ENCODE peak calls at places on chromosomes 11 and 22, in four cellular contexts. One of them, this sample, is unnamed.

GRCh38 chr22:25403752-25404471 is 160.6 kb upstream of the GRK3 start:
- DNase-seq in activated T-helper 9 cell treated with anti-CD3 and anti-CD28 coated beads, Interleukin-2, amount 50 U/mL, for 16 hours: no peak
- DNase-seq in epithelial cell of esophagus: peak; percentile 26
- DNase-seq in iPS-NIHi11: peak; percentile 42
- DNase-seq in this sample: no peak

GRCh38 chr11:97111559-97111958 is 721.7 kb downstream of the JRKL start:
- DNase-seq in epithelial cell of esophagus: no peak
- DNase-seq in activated T-helper 9 cell treated with anti-CD3 and anti-CD28 coated beads, Interleukin-2, amount 50 U/mL, for 16 hours: no peak
- DNase-seq in iPS-NIHi11: no peak
- DNase-seq in this sample: no peak

GRCh38 chr22:43094085-43094484 is 4.9 kb upstream of the TTLL1 start:
- DNase-seq in activated T-helper 9 cell treated with anti-CD3 and anti-CD28 coated beads, Interleukin-2, amount 50 U/mL, for 16 hours: no peak
- DNase-seq in iPS-NIHi11: no peak
- DNase-seq in epithelial cell of esophagus: peak; percentile 93
- DNase-seq in this sample: no peak

GRCh38 chr22:30438559-30438958 is 13.0 kb downstream of the MTFP1 start:
- DNase-seq in epithelial cell of esophagus: peak; percentile 26
- DNase-seq in iPS-NIHi11: no peak
- DNase-seq in activated T-helper 9 cell treated with anti-CD3 and anti-CD28 coated beads, Interleukin-2, amount 50 U/mL, for 16 hours: no peak
- DNase-seq in this sample: no peak

GRCh38 chr11:125379565-125380343 is 116.3 kb downstream of the FEZ1 start:
- DNase-seq in iPS-NIHi11: no peak
- DNase-seq in epithelial cell of esophagus: no peak
- DNase-seq in activated T-helper 9 cell treated with anti-CD3 and anti-CD28 coated beads, Interleukin-2, amount 50 U/mL, for 16 hours: no peak
- DNase-seq in this sample: no peak

GRCh38 chr11:34243620-34244493 is 114.0 kb downstream of the ABTB2 start:
- DNase-seq in activated T-helper 9 cell treated with anti-CD3 and anti-CD28 coated beads, Interleukin-2, amount 50 U/mL, for 16 hours: peak; percentile 19
- DNase-seq in iPS-NIHi11: no peak
- DNase-seq in epithelial cell of esophagus: peak; percentile 93
- DNase-seq in this sample: no peak

GRCh38 chr11:79100093-79100704 is 340.6 kb downstream of the TENM4 start:
- DNase-seq in epithelial cell of esophagus: peak; percentile 69
- DNase-seq in iPS-NIHi11: peak; percentile 78
- DNase-seq in activated T-helper 9 cell treated with anti-CD3 and anti-CD28 coated beads, Interleukin-2, amount 50 U/mL, for 16 hours: no peak
- DNase-seq in this sample: peak; percentile 2

GRCh38 chr11:76793834-76794291 is 10.7 kb downstream of the TSKU start:
- DNase-seq in epithelial cell of esophagus: no peak
- DNase-seq in activated T-helper 9 cell treated with anti-CD3 and anti-CD28 coated beads, Interleukin-2, amount 50 U/mL, for 16 hours: no peak
- DNase-seq in iPS-NIHi11: peak; percentile 57
- DNase-seq in this sample: no peak

GRCh38 chr11:47783087-47783610 is 16.0 kb upstream of the FNBP4 start:
- DNase-seq in epithelial cell of esophagus: no peak
- DNase-seq in activated T-helper 9 cell treated with anti-CD3 and anti-CD28 coated beads, Interleukin-2, amount 50 U/mL, for 16 hours: no peak
- DNase-seq in iPS-NIHi11: no peak
- DNase-seq in this sample: no peak

GRCh38 chr11:2414616-2415015 is 14.1 kb downstream of the TSSC4 start:
- DNase-seq in activated T-helper 9 cell treated with anti-CD3 and anti-CD28 coated beads, Interleukin-2, amount 50 U/mL, for 16 hours: no peak
- DNase-seq in iPS-NIHi11: no peak
- DNase-seq in epithelial cell of esophagus: no peak
- DNase-seq in this sample: no peak

GRCh38 chr11:43269229-43269928 is 42.4 kb upstream of the API5 start:
- DNase-seq in activated T-helper 9 cell treated with anti-CD3 and anti-CD28 coated beads, Interleukin-2, amount 50 U/mL, for 16 hours: no peak
- DNase-seq in iPS-NIHi11: peak; percentile 67
- DNase-seq in epithelial cell of esophagus: no peak
- DNase-seq in this sample: no peak

GRCh38 chr11:97015327-97015726 is 625.5 kb downstream of the JRKL start:
- DNase-seq in iPS-NIHi11: no peak
- DNase-seq in activated T-helper 9 cell treated with anti-CD3 and anti-CD28 coated beads, Interleukin-2, amount 50 U/mL, for 16 hours: no peak
- DNase-seq in epithelial cell of esophagus: peak; percentile 23
- DNase-seq in this sample: no peak

GRCh38 chr11:46252373-46252914 is 25.0 kb upstream of the CREB3L1 start:
- DNase-seq in activated T-helper 9 cell treated with anti-CD3 and anti-CD28 coated beads, Interleukin-2, amount 50 U/mL, for 16 hours: no peak
- DNase-seq in iPS-NIHi11: no peak
- DNase-seq in epithelial cell of esophagus: no peak
- DNase-seq in this sample: no peak

GRCh38 chr11:31069447-31070205 is 299.9 kb downstream of the DCDC1 start:
- DNase-seq in activated T-helper 9 cell treated with anti-CD3 and anti-CD28 coated beads, Interleukin-2, amount 50 U/mL, for 16 hours: no peak
- DNase-seq in epithelial cell of esophagus: no peak
- DNase-seq in iPS-NIHi11: no peak
- DNase-seq in this sample: no peak

GRCh38 chr11:19553683-19554333 is 158.8 kb upstream of the NAV2 start:
- DNase-seq in activated T-helper 9 cell treated with anti-CD3 and anti-CD28 coated beads, Interleukin-2, amount 50 U/mL, for 16 hours: peak; percentile 51
- DNase-seq in epithelial cell of esophagus: peak; percentile 77
- DNase-seq in iPS-NIHi11: peak; percentile 73
- DNase-seq in this sample: peak; percentile 72